ENCODE peak calls at places on chromosomes 5 and 9, in seven cellular contexts. One of them, this sample, is unnamed. For H3K4me1, the result is how much of the 10 kb centered on the place peaks cover.

GRCh38 chr5:150632305-150633160 is 7.9 kb upstream of the SYNPO start:
- DNase-seq in spleen: no peak
- DNase-seq in foreskin keratinocyte: no peak
- DNase-seq in RWPE2: no peak
- DNase-seq in Peyer's patch: no peak
- DNase-seq in CD8-positive, alpha-beta memory T cell: no peak
- DNase-seq in stomach: no peak
- DNase-seq in this sample: no peak

GRCh38 chr9:3498691-3499090 is 27.1 kb downstream of the RFX3 start:
- DNase-seq in spleen: no peak
- DNase-seq in foreskin keratinocyte: no peak
- DNase-seq in RWPE2: no peak
- DNase-seq in Peyer's patch: no peak
- DNase-seq in CD8-positive, alpha-beta memory T cell: no peak
- DNase-seq in stomach: no peak
- DNase-seq in this sample: no peak

GRCh38 chr9:129338701-129339445 is 160.8 kb upstream of the IER5L start:
- DNase-seq in spleen: no peak
- DNase-seq in foreskin keratinocyte: no peak
- DNase-seq in RWPE2: no peak
- DNase-seq in Peyer's patch: no peak
- DNase-seq in CD8-positive, alpha-beta memory T cell: no peak
- DNase-seq in stomach: peak
- DNase-seq in this sample: no peak

GRCh38 chr9:122239722-122240121 is 11.0 kb upstream of the LHX6 start:
- DNase-seq in spleen: no peak
- DNase-seq in foreskin keratinocyte: no peak
- DNase-seq in RWPE2: no peak
- DNase-seq in Peyer's patch: no peak
- DNase-seq in CD8-positive, alpha-beta memory T cell: no peak
- DNase-seq in stomach: no peak
- DNase-seq in this sample: no peak

GRCh38 chr9:114539718-114540410 is 34.6 kb upstream of the WHRN start:
- DNase-seq in spleen: no peak
- DNase-seq in foreskin keratinocyte: no peak
- DNase-seq in RWPE2: no peak
- DNase-seq in Peyer's patch: no peak
- DNase-seq in CD8-positive, alpha-beta memory T cell: no peak
- DNase-seq in stomach: no peak
- DNase-seq in this sample: no peak

GRCh38 chr5:155282503-155283107 is 269.1 kb downstream of the KIF4B start:
- DNase-seq in spleen: no peak
- DNase-seq in foreskin keratinocyte: peak
- DNase-seq in RWPE2: no peak
- DNase-seq in Peyer's patch: no peak
- DNase-seq in CD8-positive, alpha-beta memory T cell: no peak
- DNase-seq in stomach: no peak
- DNase-seq in this sample: no peak

GRCh38 chr5:158976035-158976434 is 123.7 kb downstream of the EBF1 start:
- DNase-seq in spleen: no peak
- DNase-seq in foreskin keratinocyte: peak
- DNase-seq in RWPE2: no peak
- DNase-seq in Peyer's patch: no peak
- DNase-seq in CD8-positive, alpha-beta memory T cell: no peak
- DNase-seq in stomach: no peak
- DNase-seq in this sample: no peak

GRCh38 chr5:120464627-120465280 is 654 bp downstream of the PRR16 start:
- DNase-seq in spleen: peak
- DNase-seq in foreskin keratinocyte: peak
- DNase-seq in RWPE2: peak
- DNase-seq in Peyer's patch: peak
- DNase-seq in CD8-positive, alpha-beta memory T cell: no peak
- DNase-seq in stomach: peak
- DNase-seq in this sample: peak

GRCh38 chr5:119078870-119079269 is 8.0 kb downstream of the DMXL1 start:
- DNase-seq in spleen: no peak
- DNase-seq in foreskin keratinocyte: peak
- DNase-seq in RWPE2: no peak
- DNase-seq in Peyer's patch: no peak
- DNase-seq in CD8-positive, alpha-beta memory T cell: no peak
- DNase-seq in stomach: no peak
- DNase-seq in this sample: no peak

GRCh38 chr5:135225856-135226560 is 173.0 kb downstream of the MACROH2A1 start:
- DNase-seq in spleen: peak
- DNase-seq in foreskin keratinocyte: no peak
- DNase-seq in RWPE2: peak
- DNase-seq in Peyer's patch: peak
- DNase-seq in CD8-positive, alpha-beta memory T cell: no peak
- DNase-seq in stomach: no peak
- DNase-seq in this sample: peak

GRCh38 chr5:10585120-10585915 is 21.4 kb downstream of the ANKRD33B start:
- DNase-seq in spleen: peak
- DNase-seq in foreskin keratinocyte: no peak
- DNase-seq in RWPE2: peak
- DNase-seq in Peyer's patch: no peak
- DNase-seq in CD8-positive, alpha-beta memory T cell: no peak
- DNase-seq in stomach: no peak
- DNase-seq in this sample: no peak

GRCh38 chr9:86801246-86801645 is 146.1 kb downstream of the GAS1 start:
- DNase-seq in spleen: no peak
- DNase-seq in foreskin keratinocyte: no peak
- DNase-seq in RWPE2: no peak
- DNase-seq in Peyer's patch: no peak
- DNase-seq in CD8-positive, alpha-beta memory T cell: no peak
- DNase-seq in stomach: no peak
- DNase-seq in this sample: no peak

GRCh38 chr9:133275105-133276000 is at the start of gene ABO:
- DNase-seq in spleen: no peak
- DNase-seq in foreskin keratinocyte: no peak
- DNase-seq in RWPE2: no peak
- DNase-seq in Peyer's patch: peak
- DNase-seq in CD8-positive, alpha-beta memory T cell: no peak
- DNase-seq in stomach: peak
- DNase-seq in this sample: no peak

GRCh38 chr5:9589049-9589835 is 40.9 kb downstream of the TAS2R1 start:
- DNase-seq in spleen: no peak
- DNase-seq in foreskin keratinocyte: no peak
- DNase-seq in RWPE2: no peak
- DNase-seq in Peyer's patch: no peak
- DNase-seq in CD8-positive, alpha-beta memory T cell: no peak
- DNase-seq in stomach: no peak
- DNase-seq in this sample: no peak

GRCh38 chr5:15521349-15521937 is 21.5 kb downstream of the FBXL7 start:
- DNase-seq in spleen: no peak
- DNase-seq in foreskin keratinocyte: no peak
- DNase-seq in RWPE2: no peak
- DNase-seq in Peyer's patch: no peak
- DNase-seq in CD8-positive, alpha-beta memory T cell: no peak
- DNase-seq in stomach: no peak
- DNase-seq in this sample: no peak

GRCh38 chr5:115349001-115349817 is 52.8 kb upstream of the CCDC112 start:
- DNase-seq in spleen: no peak
- DNase-seq in foreskin keratinocyte: peak
- DNase-seq in RWPE2: no peak
- DNase-seq in Peyer's patch: no peak
- DNase-seq in CD8-positive, alpha-beta memory T cell: no peak
- DNase-seq in stomach: peak
- DNase-seq in this sample: no peak

GRCh38 chr5:154683101-154683757 is 71.9 kb upstream of the LARP1 start:
- DNase-seq in spleen: no peak
- DNase-seq in foreskin keratinocyte: no peak
- DNase-seq in RWPE2: no peak
- DNase-seq in Peyer's patch: no peak
- DNase-seq in CD8-positive, alpha-beta memory T cell: no peak
- DNase-seq in stomach: no peak
- DNase-seq in this sample: no peak

GRCh38 chr5:37975531-37975930 is 135.7 kb upstream of the GDNF start:
- DNase-seq in spleen: no peak
- DNase-seq in foreskin keratinocyte: no peak
- DNase-seq in RWPE2: no peak
- DNase-seq in Peyer's patch: no peak
- DNase-seq in CD8-positive, alpha-beta memory T cell: no peak
- DNase-seq in stomach: no peak
- DNase-seq in this sample: no peak

GRCh38 chr9:22240619-22241018 is 206.0 kb upstream of the DMRTA1 start:
- DNase-seq in spleen: no peak
- DNase-seq in foreskin keratinocyte: peak
- DNase-seq in RWPE2: no peak
- DNase-seq in Peyer's patch: no peak
- DNase-seq in CD8-positive, alpha-beta memory T cell: no peak
- DNase-seq in stomach: no peak
- DNase-seq in this sample: no peak

GRCh38 chr5:53091304-53091703 is 18.3 kb downstream of the MOCS2 start:
- DNase-seq in spleen: no peak
- DNase-seq in foreskin keratinocyte: peak
- DNase-seq in RWPE2: no peak
- DNase-seq in Peyer's patch: no peak
- DNase-seq in CD8-positive, alpha-beta memory T cell: no peak
- DNase-seq in stomach: no peak
- DNase-seq in this sample: no peak

GRCh38 chr5:115656404-115656803 is 30.6 kb upstream of the TMED7 start:
- DNase-seq in spleen: no peak
- DNase-seq in foreskin keratinocyte: no peak
- DNase-seq in RWPE2: no peak
- DNase-seq in Peyer's patch: no peak
- DNase-seq in CD8-positive, alpha-beta memory T cell: no peak
- DNase-seq in stomach: no peak
- DNase-seq in this sample: no peak

DNA sequence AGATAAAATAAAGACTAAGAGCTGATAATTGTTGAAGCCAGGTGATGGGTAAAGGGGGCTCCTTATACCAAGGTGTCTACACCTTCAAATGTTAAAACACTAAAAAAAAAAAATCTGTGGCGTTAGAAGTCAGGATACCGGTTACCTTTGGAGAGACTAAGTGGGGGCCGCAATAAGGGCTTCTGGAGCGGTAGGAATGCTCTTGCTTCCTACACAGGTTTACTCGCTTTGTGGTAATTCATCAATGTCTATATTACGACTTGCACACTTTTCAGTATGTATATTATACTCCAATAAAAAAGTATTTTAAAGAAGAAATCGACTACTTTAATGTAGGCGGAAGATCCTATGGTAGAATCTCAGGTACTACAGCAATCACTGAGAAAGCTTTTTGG is 12.5 kb downstream of the MRPS27 start:
- DNase-seq in spleen: no peak
- DNase-seq in foreskin keratinocyte: no peak
- DNase-seq in RWPE2: no peak
- DNase-seq in Peyer's patch: no peak
- DNase-seq in CD8-positive, alpha-beta memory T cell: no peak
- DNase-seq in stomach: no peak
- DNase-seq in this sample: no peak
- H3K4me1 ChIP-seq in spleen: under half
- H3K4me1 ChIP-seq in foreskin keratinocyte: under half
- H3K4me1 ChIP-seq in RWPE2: under half
- H3K4me1 ChIP-seq in Peyer's patch: under half
- H3K4me1 ChIP-seq in CD8-positive, alpha-beta memory T cell: under half
- H3K4me1 ChIP-seq in stomach: under half
- H3K4me1 ChIP-seq in this sample: under half

GRCh38 chr5:60439552-60439951 is 260.4 kb downstream of the DEPDC1B start:
- DNase-seq in spleen: no peak
- DNase-seq in foreskin keratinocyte: no peak
- DNase-seq in RWPE2: no peak
- DNase-seq in Peyer's patch: no peak
- DNase-seq in CD8-positive, alpha-beta memory T cell: no peak
- DNase-seq in stomach: no peak
- DNase-seq in this sample: no peak
- H3K4me1 ChIP-seq in spleen: under half
- H3K4me1 ChIP-seq in foreskin keratinocyte: under half
- H3K4me1 ChIP-seq in RWPE2: under half
- H3K4me1 ChIP-seq in Peyer's patch: under half
- H3K4me1 ChIP-seq in CD8-positive, alpha-beta memory T cell: under half
- H3K4me1 ChIP-seq in stomach: under half
- H3K4me1 ChIP-seq in this sample: under half

GRCh38 chr5:139663752-139664151 is 15.6 kb downstream of the CXXC5 start:
- DNase-seq in spleen: no peak
- DNase-seq in foreskin keratinocyte: no peak
- DNase-seq in RWPE2: no peak
- DNase-seq in Peyer's patch: no peak
- DNase-seq in CD8-positive, alpha-beta memory T cell: no peak
- DNase-seq in stomach: no peak
- DNase-seq in this sample: no peak
- H3K4me1 ChIP-seq in spleen: half or more
- H3K4me1 ChIP-seq in foreskin keratinocyte: under half
- H3K4me1 ChIP-seq in RWPE2: under half
- H3K4me1 ChIP-seq in Peyer's patch: under half
- H3K4me1 ChIP-seq in CD8-positive, alpha-beta memory T cell: under half
- H3K4me1 ChIP-seq in stomach: half or more
- H3K4me1 ChIP-seq in this sample: half or more

GRCh38 chr9:37030591-37030939 is 3.5 kb downstream of the PAX5 start:
- DNase-seq in spleen: peak
- DNase-seq in foreskin keratinocyte: no peak
- DNase-seq in RWPE2: no peak
- DNase-seq in Peyer's patch: no peak
- DNase-seq in CD8-positive, alpha-beta memory T cell: no peak
- DNase-seq in stomach: no peak
- DNase-seq in this sample: no peak
- H3K4me1 ChIP-seq in spleen: half or more
- H3K4me1 ChIP-seq in foreskin keratinocyte: under half
- H3K4me1 ChIP-seq in RWPE2: under half
- H3K4me1 ChIP-seq in Peyer's patch: under half
- H3K4me1 ChIP-seq in CD8-positive, alpha-beta memory T cell: half or more
- H3K4me1 ChIP-seq in stomach: half or more
- H3K4me1 ChIP-seq in this sample: half or more

This sample was measured in sigmoid colon.